ENCODE peak calls at places on chromosomes 6 and 20, in five cellular contexts. One of them, this sample, is unnamed.

GRCh38 chr6:5012531-5012930 is 8.7 kb upstream of the RPP40 start:
- DNase-seq in ELR: peak
- DNase-seq in Right ventricle myocardium superior: no peak
- DNase-seq in HuH-7: no peak
- DNase-seq in activated T-cell treated with anti-CD3 and anti-CD28 coated beads, Interleukin-2, amount 50 U/mL, for 48 hours: no peak
- DNase-seq in this sample: no peak

GRCh38 chr20:32150291-32150848 is 40.9 kb downstream of the TM9SF4 start:
- DNase-seq in Right ventricle myocardium superior: no peak
- DNase-seq in activated T-cell treated with anti-CD3 and anti-CD28 coated beads, Interleukin-2, amount 50 U/mL, for 48 hours: no peak
- DNase-seq in HuH-7: no peak
- DNase-seq in ELR: no peak
- DNase-seq in this sample: peak

GRCh38 chr20:3592931-3593330 is 70.3 kb downstream of the GFRA4 start:
- DNase-seq in ELR: no peak
- DNase-seq in HuH-7: no peak
- DNase-seq in Right ventricle myocardium superior: no peak
- DNase-seq in activated T-cell treated with anti-CD3 and anti-CD28 coated beads, Interleukin-2, amount 50 U/mL, for 48 hours: no peak
- DNase-seq in this sample: no peak

GRCh38 chr6:112576421-112576820 is 229.3 kb downstream of the RFPL4B start:
- DNase-seq in ELR: peak
- DNase-seq in activated T-cell treated with anti-CD3 and anti-CD28 coated beads, Interleukin-2, amount 50 U/mL, for 48 hours: no peak
- DNase-seq in Right ventricle myocardium superior: no peak
- DNase-seq in HuH-7: no peak
- DNase-seq in this sample: no peak

GRCh38 chr20:63071541-63072181 is 64.9 kb upstream of the BHLHE23 start:
- DNase-seq in Right ventricle myocardium superior: peak
- DNase-seq in activated T-cell treated with anti-CD3 and anti-CD28 coated beads, Interleukin-2, amount 50 U/mL, for 48 hours: peak
- DNase-seq in HuH-7: no peak
- DNase-seq in ELR: peak
- DNase-seq in this sample: peak

GRCh38 chr6:106688177-106688951 is 59.0 kb downstream of the QRSL1 start:
- DNase-seq in Right ventricle myocardium superior: no peak
- DNase-seq in ELR: peak
- DNase-seq in activated T-cell treated with anti-CD3 and anti-CD28 coated beads, Interleukin-2, amount 50 U/mL, for 48 hours: no peak
- DNase-seq in HuH-7: no peak
- DNase-seq in this sample: no peak

GRCh38 chr6:127462391-127462790 is 3.2 kb upstream of the KIAA0408 start:
- DNase-seq in Right ventricle myocardium superior: no peak
- DNase-seq in HuH-7: no peak
- DNase-seq in activated T-cell treated with anti-CD3 and anti-CD28 coated beads, Interleukin-2, amount 50 U/mL, for 48 hours: no peak
- DNase-seq in ELR: peak
- DNase-seq in this sample: no peak

GRCh38 chr6:80523029-80523428 is 416.6 kb downstream of the BCKDHB start:
- DNase-seq in Right ventricle myocardium superior: no peak
- DNase-seq in HuH-7: no peak
- DNase-seq in ELR: no peak
- DNase-seq in activated T-cell treated with anti-CD3 and anti-CD28 coated beads, Interleukin-2, amount 50 U/mL, for 48 hours: no peak
- DNase-seq in this sample: no peak

GRCh38 chr6:2790588-2790987 is 25.4 kb downstream of the WRNIP1 start:
- DNase-seq in activated T-cell treated with anti-CD3 and anti-CD28 coated beads, Interleukin-2, amount 50 U/mL, for 48 hours: no peak
- DNase-seq in ELR: peak
- DNase-seq in HuH-7: no peak
- DNase-seq in Right ventricle myocardium superior: no peak
- DNase-seq in this sample: no peak

GRCh38 chr6:81751388-81752083 is 945 bp downstream of the TENT5A start:
- DNase-seq in activated T-cell treated with anti-CD3 and anti-CD28 coated beads, Interleukin-2, amount 50 U/mL, for 48 hours: peak
- DNase-seq in ELR: peak
- DNase-seq in HuH-7: no peak
- DNase-seq in Right ventricle myocardium superior: peak
- DNase-seq in this sample: peak

GRCh38 chr6:18507018-18507415 is 119.9 kb downstream of the RNF144B start:
- DNase-seq in HuH-7: no peak
- DNase-seq in Right ventricle myocardium superior: no peak
- DNase-seq in activated T-cell treated with anti-CD3 and anti-CD28 coated beads, Interleukin-2, amount 50 U/mL, for 48 hours: no peak
- DNase-seq in ELR: no peak
- DNase-seq in this sample: no peak

GRCh38 chr6:25193147-25193864 is 85.9 kb upstream of the CARMIL1 start:
- DNase-seq in Right ventricle myocardium superior: no peak
- DNase-seq in HuH-7: no peak
- DNase-seq in ELR: peak
- DNase-seq in activated T-cell treated with anti-CD3 and anti-CD28 coated beads, Interleukin-2, amount 50 U/mL, for 48 hours: no peak
- DNase-seq in this sample: no peak

GRCh38 chr6:47161176-47161687 is 119.1 kb upstream of the ADGRF1 start:
- DNase-seq in activated T-cell treated with anti-CD3 and anti-CD28 coated beads, Interleukin-2, amount 50 U/mL, for 48 hours: no peak
- DNase-seq in ELR: peak
- DNase-seq in HuH-7: no peak
- DNase-seq in Right ventricle myocardium superior: no peak
- DNase-seq in this sample: no peak

GRCh38 chr6:149962461-149963211 is 1.1 kb upstream of the ULBP1 start:
- DNase-seq in Right ventricle myocardium superior: no peak
- DNase-seq in ELR: no peak
- DNase-seq in activated T-cell treated with anti-CD3 and anti-CD28 coated beads, Interleukin-2, amount 50 U/mL, for 48 hours: no peak
- DNase-seq in HuH-7: no peak
- DNase-seq in this sample: no peak

GRCh38 chr6:36853325-36853724 is 14.1 kb upstream of the CPNE5 start:
- DNase-seq in ELR: peak
- DNase-seq in HuH-7: no peak
- DNase-seq in activated T-cell treated with anti-CD3 and anti-CD28 coated beads, Interleukin-2, amount 50 U/mL, for 48 hours: no peak
- DNase-seq in Right ventricle myocardium superior: no peak
- DNase-seq in this sample: no peak

GRCh38 chr20:63636752-63637633 is 10.1 kb upstream of the GMEB2 start:
- DNase-seq in HuH-7: no peak
- DNase-seq in Right ventricle myocardium superior: no peak
- DNase-seq in activated T-cell treated with anti-CD3 and anti-CD28 coated beads, Interleukin-2, amount 50 U/mL, for 48 hours: no peak
- DNase-seq in ELR: peak
- DNase-seq in this sample: no peak

GRCh38 chr6:3194535-3195376 is 32.7 kb downstream of the TUBB2B start:
- DNase-seq in Right ventricle myocardium superior: no peak
- DNase-seq in HuH-7: no peak
- DNase-seq in activated T-cell treated with anti-CD3 and anti-CD28 coated beads, Interleukin-2, amount 50 U/mL, for 48 hours: no peak
- DNase-seq in ELR: no peak
- DNase-seq in this sample: no peak

GRCh38 chr20:25469558-25469957 is 62.1 kb downstream of the GINS1 start:
- DNase-seq in Right ventricle myocardium superior: no peak
- DNase-seq in ELR: no peak
- DNase-seq in HuH-7: no peak
- DNase-seq in activated T-cell treated with anti-CD3 and anti-CD28 coated beads, Interleukin-2, amount 50 U/mL, for 48 hours: no peak
- DNase-seq in this sample: peak

GRCh38 chr20:59147197-59147596 is 16.4 kb upstream of the ZNF831 start:
- DNase-seq in ELR: no peak
- DNase-seq in activated T-cell treated with anti-CD3 and anti-CD28 coated beads, Interleukin-2, amount 50 U/mL, for 48 hours: peak
- DNase-seq in HuH-7: no peak
- DNase-seq in Right ventricle myocardium superior: peak
- DNase-seq in this sample: peak

GRCh38 chr20:12177657-12178293 is 260.1 kb downstream of the BTBD3 start:
- DNase-seq in HuH-7: peak
- DNase-seq in activated T-cell treated with anti-CD3 and anti-CD28 coated beads, Interleukin-2, amount 50 U/mL, for 48 hours: no peak
- DNase-seq in ELR: no peak
- DNase-seq in Right ventricle myocardium superior: no peak
- DNase-seq in this sample: no peak

GRCh38 chr6:12064538-12064937 is 52.4 kb downstream of the HIVEP1 start:
- DNase-seq in activated T-cell treated with anti-CD3 and anti-CD28 coated beads, Interleukin-2, amount 50 U/mL, for 48 hours: no peak
- DNase-seq in HuH-7: no peak
- DNase-seq in Right ventricle myocardium superior: no peak
- DNase-seq in ELR: no peak
- DNase-seq in this sample: no peak

GRCh38 chr20:40776702-40777457 is 87.8 kb upstream of the MAFB start:
- DNase-seq in ELR: no peak
- DNase-seq in activated T-cell treated with anti-CD3 and anti-CD28 coated beads, Interleukin-2, amount 50 U/mL, for 48 hours: no peak
- DNase-seq in Right ventricle myocardium superior: peak
- DNase-seq in HuH-7: no peak
- DNase-seq in this sample: no peak

GRCh38 chr20:19603390-19603753 is 154.7 kb upstream of the RIN2 start:
- DNase-seq in Right ventricle myocardium superior: no peak
- DNase-seq in HuH-7: no peak
- DNase-seq in activated T-cell treated with anti-CD3 and anti-CD28 coated beads, Interleukin-2, amount 50 U/mL, for 48 hours: no peak
- DNase-seq in ELR: no peak
- DNase-seq in this sample: no peak

GRCh38 chr6:29626948-29627761 is 5.8 kb downstream of the GABBR1 start:
- DNase-seq in activated T-cell treated with anti-CD3 and anti-CD28 coated beads, Interleukin-2, amount 50 U/mL, for 48 hours: no peak
- DNase-seq in ELR: peak
- DNase-seq in HuH-7: no peak
- DNase-seq in Right ventricle myocardium superior: no peak
- DNase-seq in this sample: peak

GRCh38 chr6:93550551-93551276 is 131.4 kb upstream of the EPHA7 start:
- DNase-seq in activated T-cell treated with anti-CD3 and anti-CD28 coated beads, Interleukin-2, amount 50 U/mL, for 48 hours: no peak
- DNase-seq in ELR: no peak
- DNase-seq in Right ventricle myocardium superior: no peak
- DNase-seq in HuH-7: no peak
- DNase-seq in this sample: no peak

GRCh38 chr20:50834599-50835005 is 39.7 kb downstream of the BCAS4 start:
- DNase-seq in activated T-cell treated with anti-CD3 and anti-CD28 coated beads, Interleukin-2, amount 50 U/mL, for 48 hours: no peak
- DNase-seq in ELR: peak
- DNase-seq in Right ventricle myocardium superior: no peak
- DNase-seq in HuH-7: no peak
- DNase-seq in this sample: no peak

GRCh38 chr6:167153523-167153959 is 4.2 kb downstream of the GPR31 start:
- DNase-seq in Right ventricle myocardium superior: no peak
- DNase-seq in HuH-7: no peak
- DNase-seq in ELR: peak
- DNase-seq in activated T-cell treated with anti-CD3 and anti-CD28 coated beads, Interleukin-2, amount 50 U/mL, for 48 hours: no peak
- DNase-seq in this sample: peak

GRCh38 chr6:157842213-157842612 is 19.2 kb downstream of the SNX9 start:
- DNase-seq in HuH-7: no peak
- DNase-seq in ELR: no peak
- DNase-seq in Right ventricle myocardium superior: no peak
- DNase-seq in activated T-cell treated with anti-CD3 and anti-CD28 coated beads, Interleukin-2, amount 50 U/mL, for 48 hours: no peak
- DNase-seq in this sample: no peak

GRCh38 chr6:159105716-159106115 is 60.9 kb upstream of the TAGAP start:
- DNase-seq in HuH-7: no peak
- DNase-seq in activated T-cell treated with anti-CD3 and anti-CD28 coated beads, Interleukin-2, amount 50 U/mL, for 48 hours: no peak
- DNase-seq in Right ventricle myocardium superior: no peak
- DNase-seq in ELR: no peak
- DNase-seq in this sample: no peak

GRCh38 chr6:107493158-107494057 is 3.5 kb downstream of the SOBP start:
- DNase-seq in activated T-cell treated with anti-CD3 and anti-CD28 coated beads, Interleukin-2, amount 50 U/mL, for 48 hours: no peak
- DNase-seq in Right ventricle myocardium superior: no peak
- DNase-seq in ELR: peak
- DNase-seq in HuH-7: peak
- DNase-seq in this sample: no peak

GRCh38 chr6:112018619-112019416 is 35.1 kb upstream of the CCN6 start:
- DNase-seq in activated T-cell treated with anti-CD3 and anti-CD28 coated beads, Interleukin-2, amount 50 U/mL, for 48 hours: no peak
- DNase-seq in ELR: no peak
- DNase-seq in HuH-7: peak
- DNase-seq in Right ventricle myocardium superior: peak
- DNase-seq in this sample: no peak

GRCh38 chr20:45993197-45993951 is 15.3 kb upstream of the MMP9 start:
- DNase-seq in ELR: peak
- DNase-seq in HuH-7: no peak
- DNase-seq in activated T-cell treated with anti-CD3 and anti-CD28 coated beads, Interleukin-2, amount 50 U/mL, for 48 hours: no peak
- DNase-seq in Right ventricle myocardium superior: peak
- DNase-seq in this sample: no peak

GRCh38 chr20:47774081-47774777 is 11.1 kb downstream of the SULF2 start:
- DNase-seq in activated T-cell treated with anti-CD3 and anti-CD28 coated beads, Interleukin-2, amount 50 U/mL, for 48 hours: no peak
- DNase-seq in Right ventricle myocardium superior: no peak
- DNase-seq in HuH-7: no peak
- DNase-seq in ELR: no peak
- DNase-seq in this sample: no peak

GRCh38 chr20:47957135-47957534 is 171.9 kb upstream of the SULF2 start:
- DNase-seq in HuH-7: no peak
- DNase-seq in ELR: no peak
- DNase-seq in activated T-cell treated with anti-CD3 and anti-CD28 coated beads, Interleukin-2, amount 50 U/mL, for 48 hours: no peak
- DNase-seq in Right ventricle myocardium superior: no peak
- DNase-seq in this sample: no peak

GRCh38 chr6:42260972-42261371 is 43.3 kb upstream of the MRPS10 start:
- DNase-seq in HuH-7: peak
- DNase-seq in activated T-cell treated with anti-CD3 and anti-CD28 coated beads, Interleukin-2, amount 50 U/mL, for 48 hours: peak
- DNase-seq in ELR: peak
- DNase-seq in Right ventricle myocardium superior: peak
- DNase-seq in this sample: no peak

GRCh38 chr20:3473944-3474343 is 3.1 kb downstream of the ATRN start:
- DNase-seq in ELR: no peak
- DNase-seq in Right ventricle myocardium superior: no peak
- DNase-seq in activated T-cell treated with anti-CD3 and anti-CD28 coated beads, Interleukin-2, amount 50 U/mL, for 48 hours: no peak
- DNase-seq in HuH-7: no peak
- DNase-seq in this sample: no peak

GRCh38 chr6:128725271-128726233 is 157.4 kb upstream of the LAMA2 start:
- DNase-seq in ELR: peak
- DNase-seq in Right ventricle myocardium superior: no peak
- DNase-seq in HuH-7: peak
- DNase-seq in activated T-cell treated with anti-CD3 and anti-CD28 coated beads, Interleukin-2, amount 50 U/mL, for 48 hours: no peak
- DNase-seq in this sample: no peak

GRCh38 chr6:158255280-158255973 is 56.8 kb upstream of the TULP4 start:
- DNase-seq in HuH-7: no peak
- DNase-seq in activated T-cell treated with anti-CD3 and anti-CD28 coated beads, Interleukin-2, amount 50 U/mL, for 48 hours: no peak
- DNase-seq in ELR: no peak
- DNase-seq in Right ventricle myocardium superior: no peak
- DNase-seq in this sample: no peak

This sample was measured in spleen.